ENCODE peak calls at places on chromosomes 4 and X, in seven cellular contexts. D, S, U, N, C, A and Q are unnamed samples.

GRCh38 chrX:120269379-120270035 is 18.9 kb downstream of the ZBTB33 start:
- DNase-seq in C (no peak), S (peak), U (no peak), A (no peak), N (no peak), D (no peak), Q (no peak)

GRCh38 chr4:123096038-123096437 is 173.6 kb upstream of the NUDT6 start:
- DNase-seq in A (no peak), S (peak), D (no peak), C (no peak), N (peak), U (no peak), Q (no peak)

GRCh38 chrX:132692066-132692465 is 203.2 kb upstream of the MBNL3 start:
- DNase-seq in A (no peak), N (no peak), U (no peak), S (no peak), C (peak), D (peak), Q (no peak)

GRCh38 chr4:153764611-153765368 is 5.0 kb upstream of the RNF175 start:
- DNase-seq in U (peak), N (no peak), C (no peak), A (no peak), S (no peak), D (no peak), Q (no peak)

GRCh38 chr4:10180927-10181744 is 64.5 kb upstream of the WDR1 start:
- DNase-seq in U (no peak), N (no peak), C (peak), A (peak), D (no peak), S (peak), Q (no peak)

GRCh38 chr4:39637572-39638357 is 900 bp downstream of the SMIM14 start:
- DNase-seq in D (peak), N (peak), A (no peak), C (peak), U (no peak), S (peak), Q (peak)

GRCh38 chr4:13722649-13723048 is 95.1 kb upstream of the BOD1L1 start:
- DNase-seq in S (no peak), U (no peak), A (no peak), C (no peak), N (no peak), D (no peak), Q (no peak)

GRCh38 chr4:89056953-89057398 is at the start of gene FAM13A:
- DNase-seq in S (peak), U (peak), C (peak), D (peak), N (peak), A (no peak), Q (peak)

GRCh38 chrX:43559643-43560042 is 96.5 kb upstream of the MAOA start:
- DNase-seq in A (no peak), D (peak), S (peak), N (peak), C (no peak), U (no peak), Q (peak)

GRCh38 chr4:11165052-11165451 is 263.6 kb downstream of the HS3ST1 start:
- DNase-seq in S (no peak), N (no peak), U (no peak), A (no peak), C (no peak), D (no peak), Q (no peak)

GRCh38 chr4:155599102-155599501 is 67.5 kb upstream of the GUCY1A1 start:
- DNase-seq in A (no peak), S (no peak), D (no peak), N (no peak), C (no peak), U (no peak), Q (no peak)

GRCh38 chrX:120251471-120252011 is 929 bp downstream of the ZBTB33 start:
- DNase-seq in A (peak), C (peak), N (peak), U (no peak), S (peak), D (peak), Q (peak)

GRCh38 chrX:132191938-132192337 is 27.3 kb downstream of the RAP2C start:
- DNase-seq in A (no peak), N (no peak), S (no peak), C (no peak), U (no peak), D (no peak), Q (no peak)

GRCh38 chr4:169723207-169723606 is 34.5 kb downstream of the HPF1 start:
- DNase-seq in A (no peak), U (no peak), D (peak), S (peak), C (no peak), N (peak), Q (no peak)

GRCh38 chrX:115021121-115021520 is 3.7 kb upstream of the IL13RA2 start:
- DNase-seq in N (no peak), A (no peak), C (no peak), S (peak), D (no peak), U (no peak), Q (no peak)

GRCh38 chrX:115013705-115014104 is 3.7 kb downstream of the IL13RA2 start:
- DNase-seq in S (peak), N (no peak), A (no peak), C (no peak), D (no peak), U (no peak), Q (no peak)

GRCh38 chrX:115018944-115019343 is 1.5 kb upstream of the IL13RA2 start:
- DNase-seq in D (no peak), N (no peak), U (no peak), C (no peak), A (no peak), S (peak), Q (no peak)

GRCh38 chrX:115017455-115017854 is at the start of gene IL13RA2:
- DNase-seq in U (no peak), S (peak), C (no peak), N (no peak), A (no peak), D (no peak), Q (no peak)

DNA sequence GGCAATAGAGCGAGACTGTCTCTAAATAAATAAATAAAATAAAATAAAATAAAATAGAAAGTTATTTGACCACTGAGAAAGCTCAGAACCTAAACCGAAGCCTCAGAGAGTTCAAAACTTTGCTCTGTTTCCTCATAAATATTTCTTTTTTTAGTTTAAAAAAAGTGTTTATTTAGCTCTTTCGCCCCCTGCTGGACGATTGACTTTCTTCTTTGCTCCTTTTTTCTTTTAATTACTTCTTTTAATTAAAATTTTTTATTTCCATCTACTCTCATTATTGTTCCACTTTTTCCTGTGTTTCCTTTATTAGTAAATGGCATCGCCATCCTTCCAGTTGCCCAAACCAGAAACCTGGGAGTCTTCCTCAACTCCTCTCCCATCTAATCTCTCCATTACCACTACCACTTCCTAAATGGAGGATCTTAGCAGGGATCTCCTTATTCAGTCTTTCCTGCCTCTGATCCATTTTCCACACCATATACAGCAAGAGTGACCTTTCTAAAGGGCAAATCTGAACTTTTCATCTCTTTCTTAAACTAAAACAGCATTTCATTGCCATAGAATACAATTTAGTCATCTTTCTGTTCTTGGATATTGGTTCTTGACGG is 728 bp upstream of the IL13RA2 start:
- DNase-seq in U (no peak), D (peak), C (no peak), N (peak), S (no peak), A (no peak), Q (no peak)
- TF ChIP-seq CTCF in U (no peak), D (peak), C (peak), N (peak), S (peak), A (no peak), Q (peak)

GRCh38 chrX:125765347-125765746 is 400.7 kb downstream of the DCAF12L2 start:
- DNase-seq in C (no peak), A (no peak), N (no peak), U (no peak), S (no peak), D (no peak), Q (no peak)
- TF ChIP-seq CTCF in C (no peak), A (no peak), N (no peak), U (no peak), S (no peak), D (no peak), Q (no peak)

DNA sequence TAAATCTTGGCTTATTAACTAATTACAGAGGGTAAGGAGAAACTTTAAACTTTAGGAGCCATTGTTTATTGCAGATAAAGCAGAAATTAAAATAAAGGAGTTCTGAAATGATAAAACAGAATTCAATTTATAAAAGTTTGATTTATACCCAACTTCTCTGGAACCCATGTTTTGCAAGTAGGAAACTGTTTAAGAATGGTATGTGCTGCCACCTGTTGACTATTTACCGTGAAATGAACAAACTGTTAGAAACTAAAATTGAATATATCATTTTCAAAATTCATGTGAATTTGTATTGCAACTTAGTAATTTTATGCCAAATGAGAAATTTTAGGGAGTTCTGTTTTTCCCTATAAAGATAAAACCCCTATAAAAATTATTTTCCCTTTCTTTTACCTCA is 11.0 kb upstream of the TBC1D8B start:
- DNase-seq in A (no peak), N (peak), S (peak), U (no peak), C (peak), D (no peak), Q (no peak)
- TF ChIP-seq CTCF in A (peak), N (peak), S (no peak), U (no peak), C (peak), D (peak), Q (peak)

GRCh38 chrX:21837056-21837455 is 2.4 kb upstream of the MBTPS2 start:
- DNase-seq in U (no peak), N (no peak), S (peak), C (no peak), D (no peak), A (no peak), Q (no peak)

GRCh38 chrX:21840199-21840557 is 761 bp downstream of the MBTPS2 start:
- DNase-seq in U (no peak), A (no peak), C (no peak), S (peak), D (no peak), N (no peak), Q (no peak)

GRCh38 chrX:21838937-21839333 is 482 bp upstream of the MBTPS2 start:
- DNase-seq in N (no peak), C (no peak), D (no peak), S (peak), U (no peak), A (no peak), Q (no peak)

GRCh38 chrX:21843179-21843578 is 3.8 kb downstream of the MBTPS2 start:
- DNase-seq in S (no peak), A (no peak), D (no peak), N (no peak), U (no peak), C (no peak), Q (no peak)

DNA sequence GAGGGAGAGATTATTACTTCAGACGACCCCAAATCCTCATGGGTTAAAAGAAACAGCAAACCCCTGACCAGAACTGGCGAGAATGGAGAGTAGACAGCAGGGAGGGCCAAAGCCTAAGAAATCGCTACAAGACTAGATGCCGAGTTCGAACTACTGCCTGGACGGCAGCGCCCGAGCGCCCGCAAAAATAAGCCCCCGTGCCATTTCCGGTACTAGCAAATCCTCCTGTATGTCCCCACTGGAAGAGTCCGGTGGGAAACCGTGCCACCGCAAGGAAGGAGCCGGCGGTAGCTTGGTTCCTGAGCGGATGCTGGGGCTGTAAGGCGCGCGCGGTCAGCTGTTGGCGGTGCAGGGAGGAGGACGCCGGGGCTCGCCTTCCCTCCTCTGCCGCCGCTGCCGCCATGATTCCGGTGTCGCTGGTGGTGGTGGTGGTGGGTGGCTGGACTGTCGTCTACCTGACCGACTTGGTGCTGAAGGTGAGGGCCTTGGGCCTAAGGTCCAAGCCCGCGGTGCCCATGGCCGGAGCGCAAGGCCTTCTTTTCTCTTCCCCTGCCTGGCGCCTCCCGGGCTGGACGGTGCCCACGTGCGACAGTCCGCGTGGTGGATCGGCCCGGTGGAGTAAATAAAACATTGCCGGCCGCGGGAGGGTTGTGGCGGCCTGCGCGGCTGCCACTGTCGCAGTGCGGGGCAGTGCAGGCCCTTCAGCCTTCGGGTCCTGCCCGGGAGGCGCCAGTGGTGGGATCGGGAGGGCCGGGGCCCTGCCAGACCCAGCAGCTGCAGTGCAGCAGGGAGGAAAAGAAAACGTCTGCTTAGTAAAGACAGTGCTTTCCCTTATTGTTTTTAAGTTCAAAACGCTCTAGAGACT is at the start of gene MBTPS2:
- DNase-seq in C (peak), S (peak), D (peak), N (peak), A (peak), U (peak), Q (peak)
- TF ChIP-seq CTCF in C (peak), S (no peak), D (peak), N (no peak), A (no peak), U (peak), Q (peak)

GRCh38 chrX:107714196-107714811 is 61.3 kb downstream of the TSC22D3 start:
- DNase-seq in S (peak), D (peak), A (no peak), N (no peak), U (no peak), C (no peak), Q (no peak)
- TF ChIP-seq CTCF in S (peak), D (peak), A (no peak), N (peak), U (no peak), C (no peak), Q (no peak)

DNA sequence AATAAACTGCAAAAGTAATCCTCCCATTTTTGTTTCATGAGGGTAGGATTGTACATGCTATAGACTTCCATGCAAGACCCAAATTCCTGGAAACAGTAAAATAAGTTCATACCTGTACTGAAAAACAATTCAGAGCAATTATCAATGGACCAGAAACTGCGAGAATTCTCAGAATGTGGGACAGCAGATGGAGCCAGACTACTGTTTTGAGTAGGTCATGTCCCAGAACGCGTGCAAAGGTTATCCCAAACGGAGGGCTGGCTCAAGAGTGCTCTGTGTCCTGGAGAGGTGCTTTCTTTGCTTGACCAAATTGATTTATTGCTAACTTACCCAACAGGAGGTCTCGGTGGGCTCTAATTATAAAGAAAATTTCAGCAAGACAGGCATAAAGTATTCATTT is 1.7 kb upstream of the MAGEH1 start:
- DNase-seq in U (no peak), S (peak), D (peak), N (peak), C (no peak), A (no peak), Q (no peak)
- TF ChIP-seq CTCF in U (no peak), S (no peak), D (peak), N (peak), C (peak), A (no peak), Q (peak)

GRCh38 chr4:69896530-69897116 is 34.2 kb upstream of the CSN1S1 start:
- DNase-seq in D (no peak), N (peak), S (peak), A (no peak), U (no peak), C (no peak), Q (no peak)
- TF ChIP-seq CTCF in D (peak), N (peak), S (peak), A (peak), U (no peak), C (peak), Q (peak)

GRCh38 chr4:23337292-23337691 is 552.6 kb downstream of the PPARGC1A start:
- DNase-seq in S (no peak), N (peak), C (no peak), D (peak), A (no peak), U (no peak), Q (no peak)
- TF ChIP-seq CTCF in S (no peak), N (peak), C (peak), D (peak), A (peak), U (no peak), Q (peak)